ENCODE peak calls at places on chromosomes 13 and 19, in four cellular contexts. Q, V, N and M are unnamed samples.

GRCh38 chr13:41833851-41834250 is 127.1 kb downstream of the VWA8 start:
- DNase-seq in Q (no peak), V (no peak), N (no peak), M (no peak)

GRCh38 chr19:46287585-46287984 is 9.3 kb upstream of the HIF3A start:
- DNase-seq in Q (peak; percentile 41), V (no peak), N (no peak), M (no peak)

GRCh38 chr19:13160557-13160956 is 10.3 kb downstream of the IER2 start:
- DNase-seq in Q (no peak), V (no peak), N (no peak), M (no peak)

GRCh38 chr19:12733369-12733896 is 1.1 kb downstream of the TRIR start:
- DNase-seq in Q (peak; percentile 43), V (no peak), N (peak; percentile 44), M (no peak)

GRCh38 chr13:97344250-97345175 is 89.5 kb upstream of the RAP2A start:
- DNase-seq in Q (no peak), V (no peak), N (peak; percentile 62), M (peak; percentile 31)

GRCh38 chr13:63088226-63088625 is 1672.6 kb upstream of the PCDH20 start:
- DNase-seq in Q (no peak), V (no peak), N (no peak), M (no peak)

GRCh38 chr13:33582121-33582520 is 235.8 kb upstream of the RFC3 start:
- DNase-seq in Q (no peak), V (no peak), N (no peak), M (no peak)

GRCh38 chr13:77478645-77478997 is 56.9 kb upstream of the SCEL start:
- DNase-seq in Q (no peak), V (no peak), N (no peak), M (no peak)

GRCh38 chr13:39016789-39017188 is 21.1 kb downstream of the PROSER1 start:
- DNase-seq in Q (peak; percentile 14), V (no peak), N (peak; percentile 12), M (peak; percentile 43)

GRCh38 chr13:54356209-54356608 is 1327.6 kb downstream of the OLFM4 start:
- DNase-seq in Q (no peak), V (no peak), N (no peak), M (no peak)

GRCh38 chr13:30857636-30858035 is 48.4 kb upstream of the MEDAG start:
- DNase-seq in Q (no peak), V (no peak), N (no peak), M (no peak)

GRCh38 chr13:96214804-96215445 is 125.0 kb downstream of the HS6ST3 start:
- DNase-seq in Q (no peak), V (no peak), N (no peak), M (no peak)

GRCh38 chr13:18235756-18236527 is 945.7 kb downstream of the TUBA3C start:
- DNase-seq in Q (no peak), V (no peak), N (no peak), M (no peak)

GRCh38 chr13:112809332-112810310 is 119.8 kb downstream of the ATP11A start:
- DNase-seq in Q (no peak), V (no peak), N (no peak), M (no peak)

GRCh38 chr19:56566904-56567273 is 379 bp upstream of the ZNF470 start:
- DNase-seq in Q (no peak), V (no peak), N (no peak), M (peak; percentile 35)

GRCh38 chr19:34484328-34484727 is 2.8 kb downstream of the WTIP start:
- DNase-seq in Q (no peak), V (no peak), N (no peak), M (no peak)
- TF ChIP-seq FOXM1 in Q (no peak), V (no peak), N (no peak), M (no peak)

GRCh38 chr13:21616880-21617279 is 12.9 kb upstream of the MICU2 start:
- DNase-seq in Q (no peak), V (no peak), N (peak; percentile 90), M (no peak)
- TF ChIP-seq BHLHE40 in Q (no peak), V (no peak), N (no peak), M (no peak)

GRCh38 chr13:114121496-114122466 is 10.6 kb downstream of the RASA3 start:
- DNase-seq in Q (no peak), V (no peak), N (no peak), M (no peak)
- TF ChIP-seq FOXM1 in Q (no peak), V (no peak), N (no peak), M (no peak)

GRCh38 chr19:5192568-5192967 is 148.0 kb downstream of the PTPRS start:
- DNase-seq in Q (no peak), V (no peak), N (no peak), M (no peak)

GRCh38 chr19:5186293-5187050 is 154.1 kb downstream of the PTPRS start:
- DNase-seq in Q (no peak), V (no peak), N (no peak), M (no peak)

GRCh38 chr19:5188548-5189317 is 151.9 kb downstream of the PTPRS start:
- DNase-seq in Q (no peak), V (no peak), N (no peak), M (no peak)

GRCh38 chr19:5191091-5191490 is 149.5 kb downstream of the PTPRS start:
- DNase-seq in Q (no peak), V (no peak), N (no peak), M (no peak)

GRCh38 chr19:5189318-5189607 is 151.3 kb downstream of the PTPRS start:
- DNase-seq in Q (no peak), V (no peak), N (no peak), M (no peak)
- TF ChIP-seq BHLHE40 in Q (no peak), V (no peak), N (no peak), M (no peak)

GRCh38 chr19:38070573-38070972 is 153.4 kb downstream of the DPF1 start:
- DNase-seq in Q (no peak), V (no peak), N (no peak), M (no peak)

GRCh38 chr19:38071647-38072046 is 152.4 kb downstream of the DPF1 start:
- DNase-seq in Q (no peak), V (no peak), N (no peak), M (no peak)

GRCh38 chr19:38064661-38065425 is 157.8 kb downstream of the SIPA1L3 start:
- DNase-seq in Q (no peak), V (no peak), N (no peak), M (no peak)

GRCh38 chr19:38072776-38073411 is 151.1 kb downstream of the DPF1 start:
- DNase-seq in Q (no peak), V (no peak), N (no peak), M (no peak)

DNA sequence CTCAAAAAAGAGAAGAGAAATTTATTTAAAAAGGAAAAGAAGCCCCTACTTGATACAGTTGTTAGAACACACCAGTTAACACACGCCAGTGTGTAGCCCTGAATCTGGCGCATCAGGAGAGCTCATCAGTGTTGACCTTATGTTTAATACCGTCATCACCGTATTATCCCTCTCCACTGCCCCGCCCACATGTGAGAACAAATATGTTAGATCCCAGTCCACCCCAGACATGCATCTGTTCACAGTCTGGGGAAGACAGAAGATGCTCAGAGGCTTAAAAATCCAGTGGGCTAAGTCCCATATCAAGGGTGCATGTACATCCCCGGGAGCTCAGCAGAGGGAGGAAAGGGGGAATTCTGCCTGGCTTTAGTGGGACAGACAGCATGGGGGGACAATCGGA is 155.2 kb downstream of the DPF1 start:
- DNase-seq in Q (no peak), V (no peak), N (no peak), M (no peak)
- TF ChIP-seq FOXM1 in Q (no peak), V (no peak), N (no peak), M (no peak)

GRCh38 chr19:19630426-19630825 is 2.4 kb upstream of the LPAR2 start:
- DNase-seq in Q (no peak), V (no peak), N (no peak), M (no peak)
- TF ChIP-seq BHLHE40 in Q (no peak), V (no peak), N (no peak), M (no peak)

DNA sequence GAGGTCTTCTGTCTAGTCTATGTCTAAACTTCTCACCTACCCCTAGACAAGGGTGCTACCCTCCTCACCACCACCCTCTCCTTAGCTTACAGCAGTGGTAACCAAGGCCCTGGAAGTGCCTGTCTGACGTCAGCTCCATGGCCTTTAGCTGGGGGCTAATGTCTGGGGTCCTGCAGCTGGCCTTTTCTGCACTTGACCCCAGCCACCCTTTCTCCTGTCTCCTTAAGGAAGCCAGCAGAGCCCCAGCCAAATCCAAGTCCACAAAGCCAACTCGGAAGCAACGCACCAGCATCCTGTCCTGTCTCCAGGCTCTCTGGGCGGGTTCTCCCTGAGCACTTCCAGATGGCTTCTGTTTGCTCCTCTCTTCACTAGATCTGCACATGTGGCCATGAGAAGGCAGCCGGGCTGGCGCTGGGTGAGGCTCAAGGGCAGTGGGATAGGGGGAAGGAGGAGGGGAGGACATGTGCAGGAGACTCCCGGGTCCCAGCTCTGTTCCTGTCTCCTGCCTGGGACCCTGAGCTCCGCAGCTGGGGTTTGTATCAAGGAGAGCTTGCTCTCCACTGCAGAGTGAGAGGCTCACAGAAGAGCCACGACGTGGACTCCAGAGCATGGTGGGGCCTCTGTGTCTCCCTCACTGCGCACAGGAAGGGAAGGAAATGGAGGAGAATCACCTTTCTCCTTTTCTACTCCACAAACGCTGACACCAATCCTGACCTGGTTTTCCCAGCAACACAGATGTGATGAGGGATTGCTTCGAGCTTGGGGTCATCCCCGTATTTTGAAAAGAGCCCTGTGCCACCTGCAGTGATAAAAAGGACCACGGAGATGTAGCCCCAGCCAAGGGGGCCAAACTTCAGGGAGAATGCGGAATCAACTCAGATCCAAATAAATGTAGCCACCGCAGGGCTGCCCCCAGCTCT is 204.2 kb downstream of the USP12 start:
- DNase-seq in Q (no peak), V (no peak), N (no peak), M (no peak)
- TF ChIP-seq FOXM1 in Q (no peak), V (no peak), N (no peak), M (no peak)

GRCh38 chr19:27393591-27393990 is 1819.4 kb downstream of the UQCRFS1 start:
- DNase-seq in Q (no peak), V (no peak), N (no peak), M (no peak)

GRCh38 chr19:27392027-27392632 is 1820.8 kb downstream of the UQCRFS1 start:
- DNase-seq in Q (no peak), V (no peak), N (no peak), M (no peak)
- TF ChIP-seq BHLHE40 in Q (no peak), V (no peak), N (no peak), M (no peak)